ENCODE peak calls at places on chromosomes 4 and X, in eight cellular contexts. B is mesothelial cell of epicardium; A is body of pancreas; W is neural crest cell; O is stomach; L is CD4-positive, alpha-beta T cell; E is choroid plexus epithelial cell; V is AG04450. M is an unnamed sample.

GRCh38 chrX:65528705-65529340 is 5.8 kb downstream of the LAS1L start:
- DNase-seq in O (peak), W (peak), E (peak), B (peak), V (no peak), A (peak), L (peak), M (peak)

GRCh38 chrX:114581528-114582263 is 2.2 kb upstream of the HTR2C start:
- DNase-seq in O (no peak), B (peak), E (no peak), L (no peak), A (no peak), V (no peak), W (no peak), M (no peak)

GRCh38 chrX:147602297-147602696 is 309.4 kb upstream of the FMR1 start:
- DNase-seq in B (no peak), A (no peak), L (no peak), E (no peak), V (no peak), W (no peak), O (no peak), M (no peak)

GRCh38 chrX:2696698-2697215 is 5.7 kb downstream of the CD99 start:
- DNase-seq in L (peak), W (no peak), E (peak), B (no peak), V (peak), O (no peak), A (no peak), M (no peak)

GRCh38 chr4:11632488-11632887 is 203.8 kb upstream of the HS3ST1 start:
- DNase-seq in E (no peak), A (no peak), L (no peak), B (no peak), V (no peak), W (no peak), O (no peak), M (no peak)

GRCh38 chr4:15691346-15692140 is 9.9 kb downstream of the FAM200B start:
- DNase-seq in O (no peak), B (no peak), L (no peak), V (peak), A (no peak), W (no peak), E (peak), M (no peak)

GRCh38 chrX:154987940-154988339 is 34.6 kb downstream of the F8 start:
- DNase-seq in B (no peak), L (no peak), E (no peak), V (no peak), A (no peak), W (no peak), O (no peak), M (no peak)

GRCh38 chr4:28621541-28621940 is 1760.9 kb downstream of the STIM2 start:
- DNase-seq in A (no peak), O (no peak), L (no peak), B (no peak), E (no peak), V (no peak), W (no peak), M (no peak)

GRCh38 chr4:22766068-22766467 is 73.3 kb downstream of the GBA3 start:
- DNase-seq in W (no peak), E (no peak), V (no peak), A (no peak), O (no peak), L (no peak), B (no peak), M (no peak)

GRCh38 chr4:153166971-153167501 is 37.2 kb upstream of the TRIM2 start:
- DNase-seq in V (no peak), L (no peak), B (no peak), W (no peak), O (no peak), A (no peak), E (peak), M (no peak)

GRCh38 chrX:15471016-15471415 is 22.1 kb downstream of the PIR start:
- DNase-seq in A (peak), E (peak), B (peak), V (no peak), W (peak), L (no peak), O (peak), M (peak)

GRCh38 chr4:155539746-155540145 is 126.9 kb upstream of the GUCY1A1 start:
- DNase-seq in W (no peak), E (no peak), L (no peak), A (no peak), B (no peak), V (no peak), O (no peak), M (no peak)

GRCh38 chr4:101238706-101239105 is 108.6 kb downstream of the PPP3CA start:
- DNase-seq in E (peak), B (no peak), W (no peak), O (no peak), L (no peak), A (no peak), V (no peak), M (no peak)

GRCh38 chr4:140237616-140238352 is 83.8 kb upstream of the MAML3 start:
- DNase-seq in W (peak), E (peak), V (peak), A (peak), O (peak), B (peak), L (no peak), M (no peak)

GRCh38 chr4:152211936-152212675 is 323.8 kb downstream of the FBXW7 start:
- DNase-seq in W (no peak), L (no peak), O (no peak), E (no peak), V (no peak), B (no peak), A (no peak), M (no peak)

GRCh38 chr4:163694385-163694784 is 199.9 kb downstream of the TMA16 start:
- DNase-seq in E (peak), O (no peak), W (no peak), V (peak), L (no peak), A (no peak), B (no peak), M (no peak)

GRCh38 chr4:7000421-7001176 is 42.6 kb upstream of the TADA2B start:
- DNase-seq in B (no peak), W (no peak), A (no peak), O (no peak), V (no peak), L (no peak), E (no peak), M (no peak)

GRCh38 chrX:118370921-118371624 is 25.2 kb downstream of the WDR44 start:
- DNase-seq in W (no peak), O (no peak), V (no peak), B (no peak), L (no peak), A (no peak), E (peak), M (no peak)

GRCh38 chr4:15920723-15921591 is 17.6 kb downstream of the FGFBP1 start:
- DNase-seq in W (no peak), E (peak), B (no peak), L (no peak), V (peak), O (peak), A (peak), M (peak)

GRCh38 chr4:172134536-172134935 is 321.3 kb downstream of the GALNTL6 start:
- DNase-seq in L (no peak), O (no peak), E (peak), W (no peak), A (no peak), V (no peak), B (no peak), M (no peak)

GRCh38 chrX:47384502-47384901 is 14.1 kb downstream of the ZNF157 start:
- DNase-seq in W (peak), O (peak), B (peak), V (peak), A (peak), E (peak), L (peak), M (peak)

GRCh38 chr4:7676376-7676775 is 241.6 kb upstream of the PSAPL1 start:
- DNase-seq in E (no peak), B (no peak), W (no peak), A (no peak), O (no peak), L (no peak), V (no peak), M (no peak)

GRCh38 chr4:29423836-29424721 is 1296.1 kb upstream of the PCDH7 start:
- DNase-seq in O (no peak), A (no peak), E (peak), V (peak), W (no peak), B (no peak), L (no peak), M (no peak)

GRCh38 chr4:128709268-128709667 is 100.2 kb upstream of the JADE1 start:
- DNase-seq in V (no peak), E (no peak), B (no peak), A (no peak), O (no peak), W (no peak), L (no peak), M (no peak)

GRCh38 chr4:45043916-45044315 is 317.6 kb upstream of the GNPDA2 start:
- DNase-seq in O (no peak), V (no peak), A (no peak), L (no peak), B (no peak), W (no peak), E (no peak), M (no peak)

GRCh38 chr4:27008693-27009092 is 148.1 kb downstream of the STIM2 start:
- DNase-seq in A (no peak), B (no peak), V (no peak), W (no peak), O (no peak), E (no peak), L (no peak), M (no peak)

GRCh38 chr4:127616898-127617297 is 15.9 kb upstream of the INTU start:
- DNase-seq in O (no peak), E (no peak), B (no peak), L (no peak), W (no peak), A (no peak), V (no peak), M (no peak)

GRCh38 chrX:16665089-16665488 is 15.1 kb downstream of the S100G start:
- DNase-seq in O (no peak), B (no peak), L (no peak), V (no peak), W (no peak), A (no peak), E (peak), M (no peak)

GRCh38 chr4:16067515-16067914 is 16.3 kb downstream of the PROM1 start:
- DNase-seq in V (no peak), E (no peak), W (no peak), O (peak), A (peak), L (no peak), B (no peak), M (no peak)

GRCh38 chr4:69576251-69576877 is 63.1 kb downstream of the UGT2A2 start:
- DNase-seq in V (no peak), B (no peak), L (no peak), O (no peak), W (no peak), A (no peak), E (no peak), M (no peak)

GRCh38 chr4:4782969-4783368 is 76.5 kb upstream of the MSX1 start:
- DNase-seq in O (no peak), W (no peak), L (no peak), V (no peak), A (no peak), E (peak), B (no peak), M (no peak)

GRCh38 chr4:114385195-114385985 is 213.2 kb upstream of the UGT8 start:
- DNase-seq in W (no peak), L (no peak), O (no peak), A (no peak), V (no peak), B (no peak), E (no peak), M (no peak)

GRCh38 chr4:114383055-114383454 is 215.6 kb upstream of the UGT8 start:
- DNase-seq in L (no peak), W (no peak), A (no peak), B (no peak), V (no peak), E (no peak), O (no peak), M (no peak)

GRCh38 chr4:114383721-114384120 is 214.9 kb upstream of the UGT8 start:
- DNase-seq in V (peak), E (peak), W (no peak), O (no peak), A (no peak), L (no peak), B (no peak), M (no peak)

GRCh38 chr4:114386637-114387233 is 211.9 kb upstream of the UGT8 start:
- DNase-seq in O (no peak), W (peak), B (no peak), V (no peak), E (peak), A (no peak), L (no peak), M (no peak)

DNA sequence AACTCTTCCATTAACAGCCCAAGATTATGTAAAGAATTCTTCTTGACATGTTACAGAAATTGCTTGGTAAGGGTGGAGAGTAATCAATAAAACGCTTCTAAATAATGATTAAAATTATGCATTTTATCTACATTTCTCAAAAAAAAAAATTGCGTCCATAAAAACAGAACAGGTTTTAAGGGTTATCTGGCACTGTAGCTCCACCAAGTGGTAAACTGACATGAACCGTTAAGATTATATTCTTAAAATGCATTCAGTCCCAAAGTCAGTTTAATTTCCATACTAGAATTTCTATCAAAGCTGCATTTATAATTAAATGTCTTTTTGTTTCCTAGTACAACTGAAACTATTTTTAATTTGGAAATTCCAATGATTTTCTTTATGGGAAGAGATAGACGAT is 214.0 kb upstream of the UGT8 start:
- DNase-seq in E (peak), L (no peak), B (no peak), V (peak), A (no peak), W (no peak), O (no peak), M (no peak)
- TF ChIP-seq CTCF in E (peak), L (no peak), B (peak), V (peak), A (peak), W (peak), O (no peak), M (no peak)

GRCh38 chr4:185011408-185011807 is 6.9 kb upstream of the HELT start:
- DNase-seq in L (no peak), W (peak), O (no peak), B (no peak), A (no peak), E (no peak), V (no peak), M (no peak)
- TF ChIP-seq CTCF in L (peak), W (peak), O (peak), B (peak), A (peak), E (peak), V (peak), M (no peak)

GRCh38 chrX:24196509-24196908 is 47.0 kb downstream of the ZFX start:
- DNase-seq in B (no peak), E (no peak), W (no peak), V (no peak), O (no peak), L (no peak), A (no peak), M (no peak)

GRCh38 chrX:24202465-24203031 is 53.0 kb downstream of the ZFX start:
- DNase-seq in O (no peak), W (no peak), L (no peak), V (no peak), B (no peak), E (no peak), A (no peak), M (no peak)

GRCh38 chrX:24200133-24200532 is 50.6 kb downstream of the ZFX start:
- DNase-seq in V (no peak), W (no peak), O (no peak), E (no peak), B (no peak), L (no peak), A (no peak), M (no peak)

GRCh38 chrX:24201216-24201615 is 51.7 kb downstream of the ZFX start:
- DNase-seq in B (no peak), W (no peak), A (no peak), O (no peak), L (no peak), E (no peak), V (no peak), M (no peak)

GRCh38 chrX:24198101-24198500 is 48.6 kb downstream of the ZFX start:
- DNase-seq in A (no peak), B (no peak), L (no peak), E (no peak), O (no peak), W (no peak), V (no peak), M (no peak)
- TF ChIP-seq CTCF in A (no peak), B (no peak), L (no peak), E (no peak), O (no peak), W (no peak), V (no peak), M (no peak)

GRCh38 chrX:120514236-120514635 is 45.1 kb upstream of the LAMP2 start:
- DNase-seq in L (no peak), A (peak), O (no peak), V (no peak), E (peak), B (no peak), W (no peak), M (no peak)
- TF ChIP-seq CTCF in L (no peak), A (peak), O (no peak), V (peak), E (peak), B (no peak), W (peak), M (no peak)

M was measured in omental fat pad.